ENCODE peak calls at places on chromosome 12, in five cellular contexts. N, S, X, D and G are unnamed samples. For H3K36me3 and H3K27me3, the result is how much of the 10 kb centered on the place peaks cover.

GRCh38 chr12:41287500-41287899 is 99.4 kb downstream of the PDZRN4 start:
- DNase-seq in X (no peak), S (no peak), D (no peak), N (no peak), G (no peak)

GRCh38 chr12:55818140-55818728 is 393 bp downstream of the ORMDL2 start:
- DNase-seq in N (no peak), X (no peak), S (no peak), D (no peak), G (no peak)

GRCh38 chr12:76802060-76802459 is 38.1 kb downstream of the ZDHHC17 start:
- DNase-seq in X (no peak), D (no peak), N (no peak), S (no peak), G (no peak)

GRCh38 chr12:91052021-91052420 is 5.8 kb downstream of the KERA start:
- DNase-seq in N (no peak), X (no peak), D (no peak), S (no peak), G (no peak)

GRCh38 chr12:114697741-114698565 is 14.0 kb upstream of the TBX3 start:
- DNase-seq in D (no peak), S (no peak), N (no peak), X (no peak), G (no peak)

GRCh38 chr12:49389092-49389703 is 21.9 kb downstream of the SPATS2 start:
- DNase-seq in D (peak), N (no peak), X (peak), S (peak), G (no peak)

GRCh38 chr12:115984607-115985006 is 292.9 kb downstream of the MED13L start:
- DNase-seq in D (no peak), X (no peak), N (no peak), S (no peak), G (no peak)

GRCh38 chr12:88237954-88238353 is 95.8 kb downstream of the TMTC3 start:
- DNase-seq in S (no peak), D (no peak), N (no peak), X (no peak), G (peak)

GRCh38 chr12:91347686-91348085 is 165.1 kb upstream of the DCN start:
- DNase-seq in S (no peak), D (no peak), X (no peak), N (no peak), G (no peak)

GRCh38 chr12:102883204-102883799 is 33.7 kb downstream of the PAH start:
- DNase-seq in D (peak), N (peak), X (no peak), S (peak), G (peak)

GRCh38 chr12:65878540-65878939 is 54.3 kb downstream of the HMGA2 start:
- DNase-seq in X (no peak), D (no peak), S (no peak), N (no peak), G (no peak)

GRCh38 chr12:68237523-68238070 is 12.0 kb upstream of the IL26 start:
- DNase-seq in X (no peak), D (no peak), S (no peak), N (no peak), G (no peak)

GRCh38 chr12:21296751-21297406 is 37.8 kb downstream of the SLCO1A2 start:
- DNase-seq in D (peak), N (no peak), X (no peak), S (peak), G (no peak)

GRCh38 chr12:128813392-128813791 is 10.4 kb downstream of the SLC15A4 start:
- DNase-seq in S (no peak), N (no peak), D (no peak), X (no peak), G (peak)

GRCh38 chr12:11834104-11834812 is 184.8 kb downstream of the ETV6 start:
- DNase-seq in X (no peak), N (no peak), S (no peak), D (no peak), G (no peak)

GRCh38 chr12:14260011-14260993 is 105.2 kb upstream of the ATF7IP start:
- DNase-seq in X (peak), S (peak), D (no peak), N (peak), G (peak)

GRCh38 chr12:90969851-90970250 is 14.9 kb upstream of the CCER1 start:
- DNase-seq in S (no peak), N (no peak), X (no peak), D (no peak), G (no peak)

GRCh38 chr12:117850048-117850447 is 118.7 kb downstream of the KSR2 start:
- DNase-seq in N (peak), X (no peak), S (peak), D (no peak), G (peak)

GRCh38 chr12:12716845-12717585 is at the start of gene CDKN1B:
- DNase-seq in N (peak), X (peak), S (peak), D (peak), G (peak)

GRCh38 chr12:132174703-132175490 is 30.6 kb downstream of the NOC4L start:
- DNase-seq in N (no peak), D (no peak), X (peak), S (peak), G (no peak)

GRCh38 chr12:27530157-27530922 is 6.3 kb downstream of the PPFIBP1 start:
- DNase-seq in S (peak), X (no peak), D (no peak), N (no peak), G (no peak)

GRCh38 chr12:97941686-97942354 is 479.2 kb downstream of the RMST start:
- DNase-seq in D (no peak), N (no peak), S (no peak), X (no peak), G (no peak)

GRCh38 chr12:124847675-124848074 is 16.0 kb downstream of the SCARB1 start:
- DNase-seq in N (no peak), D (no peak), S (no peak), X (no peak), G (peak)

GRCh38 chr12:87870061-87870460 is 159.1 kb downstream of the C12orf50 start:
- DNase-seq in N (no peak), X (no peak), S (no peak), D (no peak), G (no peak)

GRCh38 chr12:127231366-127231765 is 1035.6 kb upstream of the TMEM132C start:
- DNase-seq in X (no peak), N (no peak), D (no peak), S (no peak), G (peak)

GRCh38 chr12:89160716-89161123 is 191.6 kb downstream of the DUSP6 start:
- DNase-seq in S (peak), N (peak), X (peak), D (no peak), G (peak)

GRCh38 chr12:6218526-6218925 is 18.3 kb downstream of the CD9 start:
- DNase-seq in X (no peak), N (no peak), D (no peak), S (no peak), G (no peak)

GRCh38 chr12:3972576-3972975 is 99.4 kb upstream of the PARP11 start:
- DNase-seq in X (no peak), N (no peak), D (peak), S (no peak), G (no peak)

GRCh38 chr12:124754949-124755800 is 108.5 kb downstream of the SCARB1 start:
- DNase-seq in S (peak), N (peak), X (peak), D (no peak), G (no peak)

GRCh38 chr12:11812558-11813421 is 163.3 kb downstream of the ETV6 start:
- DNase-seq in D (peak), N (no peak), X (peak), S (no peak), G (no peak)

GRCh38 chr12:49059385-49060232 is 985 bp downstream of the KMT2D start:
- DNase-seq in X (no peak), N (no peak), S (peak), D (peak), G (no peak)

GRCh38 chr12:3627336-3627735 is 125.6 kb downstream of the CRACR2A start:
- DNase-seq in D (no peak), N (no peak), X (no peak), S (no peak), G (no peak)

GRCh38 chr12:106282457-106283097 is 20.0 kb upstream of the TCP11L2 start:
- DNase-seq in D (peak), X (peak), N (peak), S (peak), G (peak)

GRCh38 chr12:100450726-100451125 is 22.9 kb upstream of the NR1H4 start:
- DNase-seq in X (no peak), S (no peak), D (no peak), N (peak), G (no peak)

GRCh38 chr12:69500631-69501030 is 30.4 kb downstream of the FRS2 start:
- DNase-seq in S (no peak), D (no peak), N (no peak), X (no peak), G (no peak)

GRCh38 chr12:5520831-5521230 is 88.9 kb downstream of the NTF3 start:
- DNase-seq in N (no peak), X (no peak), S (no peak), D (no peak), G (no peak)

GRCh38 chr12:109099426-109100020 is 2.1 kb downstream of the UNG start:
- DNase-seq in S (no peak), X (no peak), N (no peak), D (peak), G (no peak)

GRCh38 chr12:109097140-109097434 is 310 bp upstream of the UNG start:
- DNase-seq in S (no peak), N (no peak), X (no peak), D (no peak), G (no peak)

GRCh38 chr12:109097435-109098141 is at the start of gene UNG:
- DNase-seq in D (peak), S (peak), X (peak), N (peak), G (peak)

GRCh38 chr12:109098142-109098652 is 800 bp downstream of the UNG start:
- DNase-seq in X (peak), N (peak), S (peak), D (no peak), G (peak)

DNA sequence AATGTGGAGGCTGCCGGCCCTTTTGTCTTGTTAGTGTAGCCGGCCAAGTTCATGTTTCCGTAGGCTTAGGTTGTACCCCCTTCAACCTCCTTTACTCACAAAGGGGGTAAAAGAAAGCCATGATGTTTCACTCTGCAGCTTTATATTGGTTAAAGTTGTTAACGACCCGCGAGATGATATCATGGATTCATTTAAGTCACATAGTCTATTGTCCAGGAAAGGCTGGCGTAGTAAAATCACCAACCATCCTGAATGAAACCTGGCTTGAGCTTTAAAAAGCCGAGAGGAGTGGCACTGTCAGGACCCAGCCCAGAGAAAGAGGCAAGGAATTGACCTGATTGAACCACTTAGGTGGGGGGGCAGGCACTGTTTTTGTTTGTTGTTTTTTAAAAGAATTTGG is 1.3 kb downstream of the UNG start:
- DNase-seq in X (no peak), S (no peak), N (no peak), D (no peak), G (no peak)
- H3K36me3 ChIP-seq in X (under half), S (under half), N (under half), D (under half), G (under half)

DNA sequence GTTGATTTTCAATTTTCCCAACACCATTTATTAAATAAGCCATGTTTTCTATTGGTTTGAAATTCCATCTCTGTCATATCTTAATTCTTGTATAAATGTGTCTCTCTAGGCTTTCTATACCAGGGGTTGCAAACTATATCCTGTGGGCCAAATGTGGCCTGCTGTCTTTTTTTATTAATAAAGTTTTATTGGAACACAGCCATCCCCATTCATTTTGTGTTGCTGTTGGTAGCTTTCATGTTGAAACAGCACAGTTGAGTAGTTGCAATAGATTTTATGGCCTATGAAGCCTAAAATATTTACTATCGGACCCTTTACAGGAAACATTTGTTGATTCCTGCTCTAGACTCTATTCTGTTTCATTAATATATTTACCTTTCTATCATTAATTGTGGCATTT is 9.4 kb downstream of the HCFC2 start:
- DNase-seq in X (no peak), D (no peak), S (no peak), N (no peak), G (no peak)
- H3K4me3 ChIP-seq in X (no peak), D (no peak), S (no peak), N (no peak), G (no peak)

DNA sequence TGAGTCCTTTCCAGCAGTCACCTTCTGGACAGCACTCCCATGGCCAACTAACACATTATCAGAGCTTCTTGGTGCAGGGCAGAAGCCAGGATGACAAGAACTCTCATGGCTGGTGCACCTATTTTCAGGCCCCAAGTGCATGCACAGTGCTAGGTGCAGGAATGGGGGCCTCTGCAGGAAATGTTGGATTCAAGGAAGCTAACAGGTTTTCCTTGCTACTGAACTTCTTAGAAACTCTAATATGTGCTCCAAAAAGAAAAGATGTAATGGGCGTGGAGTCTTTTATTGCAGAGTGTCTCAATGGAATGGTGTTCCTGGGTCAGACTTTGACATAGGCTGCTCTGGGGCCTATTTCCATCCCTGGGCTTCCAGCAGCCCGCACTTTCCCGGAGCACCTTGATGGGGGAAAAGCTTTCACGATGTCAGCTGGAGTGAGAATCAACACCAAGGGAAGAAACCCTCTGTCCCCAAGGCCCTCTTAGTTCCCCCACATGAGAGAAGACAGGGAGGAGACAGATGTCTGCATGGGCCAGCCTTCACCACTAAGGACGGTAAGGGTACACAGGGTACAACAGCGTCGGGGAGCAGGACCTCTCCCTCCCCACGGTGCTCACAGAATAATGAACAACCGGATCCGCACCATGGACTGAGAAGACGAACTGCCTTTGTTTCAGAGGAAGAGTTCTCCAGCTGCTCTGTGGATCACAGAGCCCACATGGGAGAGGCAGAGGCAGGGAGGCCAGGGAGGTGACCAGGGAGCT is 6.9 kb downstream of the KRT3 start:
- DNase-seq in N (no peak), S (no peak), D (no peak), X (no peak), G (no peak)
- H3K27me3 ChIP-seq in N (under half), S (under half), D (under half), X (under half), G (under half)

DNA sequence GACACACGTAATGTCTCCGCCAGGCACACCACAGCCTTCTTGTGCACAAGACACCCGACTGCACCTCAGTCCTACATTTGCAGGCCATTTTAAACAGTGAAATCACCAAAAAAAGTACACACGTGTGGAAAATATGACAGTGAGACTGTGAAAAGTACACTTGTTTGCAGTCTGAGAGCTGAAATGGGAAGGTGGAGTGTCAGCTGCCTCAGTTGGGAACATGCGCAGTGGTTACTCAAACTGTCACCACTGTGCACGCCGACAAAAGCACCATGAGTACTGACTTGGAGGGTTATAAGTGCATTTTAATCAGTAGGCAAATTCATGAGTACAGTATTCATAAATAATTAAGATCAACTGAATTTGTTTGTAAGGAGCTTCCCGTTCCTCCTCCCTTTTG is 15.8 kb downstream of the VPS33A start:
- DNase-seq in S (no peak), X (no peak), N (no peak), D (no peak), G (no peak)
- H3K36me3 ChIP-seq in S (under half), X (under half), N (under half), D (under half), G (under half)

GRCh38 chr12:53208877-53209463 is 1.9 kb upstream of the ITGB7 start:
- DNase-seq in X (no peak), N (no peak), S (no peak), D (peak), G (no peak)
- H3K4me3 ChIP-seq in X (no peak), N (no peak), S (no peak), D (peak), G (no peak)

DNA sequence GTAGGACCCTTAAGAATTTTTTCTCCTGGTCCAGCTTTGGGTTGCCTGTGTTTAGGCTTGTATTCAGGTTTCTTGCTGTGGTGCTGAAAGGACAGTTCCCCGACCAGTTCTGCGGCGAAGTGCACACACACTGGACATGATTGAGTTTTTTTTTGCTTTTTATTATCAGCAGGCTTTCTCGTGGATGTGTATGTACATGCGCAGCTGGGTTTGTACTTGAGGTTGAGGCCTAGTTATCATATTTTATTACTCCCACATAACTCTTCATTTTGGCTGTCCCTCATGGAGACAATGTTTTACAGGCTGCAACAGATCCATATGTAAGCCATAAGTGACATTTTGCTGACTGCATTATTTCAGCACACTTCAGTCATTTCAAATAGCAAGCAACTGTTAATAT is 2.5 kb downstream of the SCN8A start:
- DNase-seq in S (peak), N (peak), X (no peak), D (peak), G (peak)
- H3K27me3 ChIP-seq in S (under half), N (under half), X (under half), D (under half), G (under half)

DNA sequence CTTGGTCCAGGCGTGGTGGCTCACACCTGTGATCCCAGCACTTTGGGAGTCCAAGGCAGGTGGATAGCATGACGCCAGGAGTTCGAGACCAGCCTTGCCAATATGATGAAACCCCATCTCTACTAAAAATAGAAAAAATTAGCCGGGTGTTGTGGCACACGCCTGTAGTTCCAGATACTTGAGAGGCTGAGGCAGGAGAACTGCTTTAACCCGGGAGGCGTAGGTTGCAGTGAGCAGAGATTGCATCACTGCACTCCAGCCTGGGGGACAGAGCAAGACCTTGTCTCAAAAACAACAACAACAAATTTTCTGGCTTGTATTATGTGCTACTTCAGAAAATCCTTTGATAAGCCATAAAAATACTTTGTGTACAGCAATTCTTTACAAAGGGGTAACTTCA is 41.1 kb downstream of the LARP4 start:
- DNase-seq in D (no peak), N (no peak), S (no peak), X (no peak), G (no peak)
- H3K36me3 ChIP-seq in D (under half), N (half or more), S (under half), X (under half), G (half or more)

DNA sequence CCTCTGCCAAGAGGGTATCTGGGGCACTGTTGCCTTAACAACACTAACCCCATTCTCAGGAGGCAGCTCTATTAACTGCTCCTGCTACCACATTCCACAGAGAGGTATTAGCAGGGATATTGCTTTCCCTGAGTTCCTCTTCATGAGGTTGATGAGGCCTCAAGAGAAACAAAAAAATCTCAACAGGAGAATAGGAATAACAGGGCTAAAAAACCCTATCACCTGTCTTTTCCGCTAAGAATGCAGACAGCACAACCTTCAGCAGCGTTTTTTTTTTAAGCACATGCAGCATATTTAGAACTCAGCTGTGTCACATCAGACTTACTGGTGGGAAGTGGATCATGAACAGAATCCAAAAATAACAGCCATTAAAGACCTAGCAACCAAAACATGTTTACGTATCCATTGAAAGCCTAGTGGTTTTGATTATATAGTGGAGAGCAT is 29.2 kb downstream of the ATF7 start:
- DNase-seq in D (no peak), X (no peak), N (no peak), S (no peak), G (no peak)
- H3K4me3 ChIP-seq in D (no peak), X (no peak), N (no peak), S (no peak), G (no peak)

GRCh38 chr12:96829354-96829753 is 77.7 kb upstream of the NEDD1 start:
- DNase-seq in S (no peak), D (no peak), N (no peak), X (no peak), G (no peak)

GRCh38 chr12:96824838-96825236 is 82.2 kb upstream of the NEDD1 start:
- DNase-seq in D (no peak), S (no peak), X (no peak), N (no peak), G (no peak)

GRCh38 chr12:96828169-96828789 is 78.8 kb upstream of the NEDD1 start:
- DNase-seq in X (no peak), N (no peak), D (no peak), S (no peak), G (no peak)

GRCh38 chr12:96824074-96824837 is 82.8 kb upstream of the NEDD1 start:
- DNase-seq in N (no peak), D (no peak), S (no peak), X (no peak), G (no peak)
- H3K27me3 ChIP-seq in N (under half), D (under half), S (under half), X (under half), G (under half)